ENCODE peak calls at places on chromosomes 2 and 18, in six cellular contexts. V is left ventricle myocardium inferior, S is mammary epithelial cell, E is left lung, I is kidney, B is thyroid gland. O is an unnamed sample. For H3K4me1, the result is how much of the 10 kb centered on the place peaks cover.

GRCh38 chr18:63903981-63904570 is 3.7 kb upstream of the SERPINB10 start:
- DNase-seq in V (no peak), S (no peak), E (no peak), I (no peak), B (no peak), O (no peak)

GRCh38 chr2:144026679-144027078 is 493.2 kb downstream of the ZEB2 start:
- DNase-seq in V (no peak), S (no peak), E (no peak), I (no peak), B (no peak), O (no peak)

GRCh38 chr2:400988-401679 is 113.2 kb upstream of the ALKAL2 start:
- DNase-seq in V (no peak), S (no peak), E (no peak), I (no peak), B (no peak), O (no peak)

GRCh38 chr2:72770879-72771461 is 54.9 kb downstream of the EXOC6B start:
- DNase-seq in V (no peak), S (peak), E (no peak), I (no peak), B (peak), O (no peak)

GRCh38 chr2:696999-697627 is 19.9 kb upstream of the TMEM18 start:
- DNase-seq in V (no peak), S (no peak), E (no peak), I (no peak), B (no peak), O (no peak)

GRCh38 chr2:73112026-73112912 is 479 bp downstream of the RAB11FIP5 start:
- DNase-seq in V (peak), S (peak), E (no peak), I (no peak), B (peak), O (peak)

GRCh38 chr2:144426981-144427479 is 92.9 kb downstream of the ZEB2 start:
- DNase-seq in V (no peak), S (peak), E (no peak), I (no peak), B (peak), O (no peak)

GRCh38 chr2:71872466-71873051 is 275.1 kb downstream of the CYP26B1 start:
- DNase-seq in V (no peak), S (no peak), E (no peak), I (no peak), B (no peak), O (no peak)

GRCh38 chr2:43131051-43131889 is 95.1 kb downstream of the ZFP36L2 start:
- DNase-seq in V (peak), S (peak), E (peak), I (peak), B (peak), O (peak)

GRCh38 chr18:49476664-49477411 is 10.2 kb downstream of the C18orf32 start:
- DNase-seq in V (no peak), S (peak), E (peak), I (no peak), B (peak), O (peak)

GRCh38 chr2:172586255-172586891 is 30.5 kb downstream of the PDK1 start:
- DNase-seq in V (no peak), S (no peak), E (no peak), I (no peak), B (no peak), O (no peak)

GRCh38 chr18:12990128-12990485 is 1.1 kb upstream of the CEP192 start:
- DNase-seq in V (no peak), S (peak), E (no peak), I (no peak), B (no peak), O (no peak)

GRCh38 chr2:217286833-217287232 is 427.0 kb upstream of the TNP1 start:
- DNase-seq in V (no peak), S (no peak), E (no peak), I (no peak), B (no peak), O (no peak)

GRCh38 chr2:10844083-10844482 is 31.5 kb upstream of the PDIA6 start:
- DNase-seq in V (peak), S (peak), E (peak), I (peak), B (peak), O (peak)

GRCh38 chr2:40101076-40101688 is 322.1 kb upstream of the THUMPD2 start:
- DNase-seq in V (no peak), S (no peak), E (no peak), I (no peak), B (no peak), O (no peak)

GRCh38 chr2:172640389-172640788 is 84.5 kb downstream of the PDK1 start:
- DNase-seq in V (no peak), S (no peak), E (no peak), I (no peak), B (no peak), O (no peak)

GRCh38 chr2:88760819-88761598 is 69.5 kb downstream of the RPIA start:
- DNase-seq in V (no peak), S (no peak), E (no peak), I (no peak), B (no peak), O (no peak)

GRCh38 chr2:136251777-136252477 is 134.0 kb upstream of the CXCR4 start:
- DNase-seq in V (no peak), S (no peak), E (no peak), I (no peak), B (no peak), O (no peak)

GRCh38 chr2:207045531-207045930 is 106.2 kb downstream of the CPO start:
- DNase-seq in V (no peak), S (no peak), E (no peak), I (no peak), B (no peak), O (no peak)

GRCh38 chr18:77113361-77114069 is 19.1 kb downstream of the MBP start:
- DNase-seq in V (no peak), S (no peak), E (peak), I (no peak), B (no peak), O (no peak)

GRCh38 chr2:15939556-15939853 is 845 bp upstream of the MYCN start:
- DNase-seq in V (peak), S (peak), E (peak), I (peak), B (peak), O (peak)

GRCh38 chr18:77316013-77316412 is 66.4 kb downstream of the GALR1 start:
- DNase-seq in V (no peak), S (no peak), E (no peak), I (no peak), B (no peak), O (no peak)

GRCh38 chr18:74604774-74605173 is 7.1 kb downstream of the ZNF407 start:
- DNase-seq in V (no peak), S (no peak), E (no peak), I (no peak), B (no peak), O (no peak)

GRCh38 chr2:3188405-3188946 is 189.1 kb downstream of the EIPR1 start:
- DNase-seq in V (no peak), S (no peak), E (no peak), I (peak), B (no peak), O (peak)

GRCh38 chr2:15636972-15637785 is 45.5 kb downstream of the DDX1 start:
- DNase-seq in V (peak), S (peak), E (peak), I (no peak), B (peak), O (no peak)

GRCh38 chr2:213678437-213679218 is 394.4 kb downstream of the SPAG16 start:
- DNase-seq in V (no peak), S (no peak), E (no peak), I (no peak), B (no peak), O (no peak)

GRCh38 chr2:158923180-158923594 is 45.3 kb upstream of the TANC1 start:
- DNase-seq in V (no peak), S (peak), E (no peak), I (no peak), B (peak), O (no peak)

GRCh38 chr2:46187112-46187618 is 110.0 kb upstream of the EPAS1 start:
- DNase-seq in V (no peak), S (peak), E (no peak), I (no peak), B (no peak), O (no peak)

GRCh38 chr2:239911630-239912071 is 113.5 kb downstream of the NDUFA10 start:
- DNase-seq in V (no peak), S (no peak), E (peak), I (no peak), B (no peak), O (peak)
- H3K27ac ChIP-seq in V (peak), S (no peak), E (peak), I (no peak), B (no peak), O (peak)

GRCh38 chr2:240733803-240734495 is 42.3 kb downstream of the AQP12A start:
- DNase-seq in V (no peak), S (no peak), E (no peak), I (no peak), B (no peak), O (no peak)
- TF ChIP-seq CTCF in V (no peak), S (no peak), E (no peak), I (no peak), B (no peak), O (no peak)

GRCh38 chr2:119228136-119228535 is 4.5 kb downstream of the STEAP3 start:
- DNase-seq in V (no peak), S (no peak), E (no peak), I (no peak), B (no peak), O (no peak)
- H3K4me1 ChIP-seq in V (under half), S (under half), E (under half), I (under half), B (under half), O (under half)

GRCh38 chr18:36709315-36709714 is 119.5 kb downstream of the TPGS2 start:
- DNase-seq in V (no peak), S (no peak), E (no peak), I (no peak), B (no peak), O (no peak)

GRCh38 chr18:36714476-36714875 is 114.3 kb downstream of the TPGS2 start:
- DNase-seq in V (no peak), S (no peak), E (no peak), I (no peak), B (no peak), O (no peak)

GRCh38 chr18:36708366-36708765 is 120.4 kb downstream of the TPGS2 start:
- DNase-seq in V (no peak), S (no peak), E (no peak), I (no peak), B (no peak), O (no peak)

GRCh38 chr18:36711014-36711725 is 117.6 kb downstream of the TPGS2 start:
- DNase-seq in V (no peak), S (no peak), E (no peak), I (no peak), B (no peak), O (no peak)

GRCh38 chr18:36711813-36712444 is 116.9 kb downstream of the TPGS2 start:
- DNase-seq in V (peak), S (peak), E (no peak), I (no peak), B (no peak), O (no peak)
- H3K27ac ChIP-seq in V (peak), S (no peak), E (no peak), I (no peak), B (no peak), O (no peak)

GRCh38 chr2:195307751-195308150 is 349.3 kb upstream of the SLC39A10 start:
- DNase-seq in V (no peak), S (no peak), E (no peak), I (no peak), B (no peak), O (no peak)

GRCh38 chr2:195308163-195308562 is 348.9 kb upstream of the SLC39A10 start:
- DNase-seq in V (no peak), S (no peak), E (no peak), I (no peak), B (no peak), O (no peak)

GRCh38 chr2:195304310-195304709 is 352.7 kb upstream of the SLC39A10 start:
- DNase-seq in V (no peak), S (peak), E (no peak), I (no peak), B (no peak), O (no peak)
- TF ChIP-seq CTCF in V (no peak), S (peak), E (no peak), I (no peak), B (no peak), O (no peak)

DNA sequence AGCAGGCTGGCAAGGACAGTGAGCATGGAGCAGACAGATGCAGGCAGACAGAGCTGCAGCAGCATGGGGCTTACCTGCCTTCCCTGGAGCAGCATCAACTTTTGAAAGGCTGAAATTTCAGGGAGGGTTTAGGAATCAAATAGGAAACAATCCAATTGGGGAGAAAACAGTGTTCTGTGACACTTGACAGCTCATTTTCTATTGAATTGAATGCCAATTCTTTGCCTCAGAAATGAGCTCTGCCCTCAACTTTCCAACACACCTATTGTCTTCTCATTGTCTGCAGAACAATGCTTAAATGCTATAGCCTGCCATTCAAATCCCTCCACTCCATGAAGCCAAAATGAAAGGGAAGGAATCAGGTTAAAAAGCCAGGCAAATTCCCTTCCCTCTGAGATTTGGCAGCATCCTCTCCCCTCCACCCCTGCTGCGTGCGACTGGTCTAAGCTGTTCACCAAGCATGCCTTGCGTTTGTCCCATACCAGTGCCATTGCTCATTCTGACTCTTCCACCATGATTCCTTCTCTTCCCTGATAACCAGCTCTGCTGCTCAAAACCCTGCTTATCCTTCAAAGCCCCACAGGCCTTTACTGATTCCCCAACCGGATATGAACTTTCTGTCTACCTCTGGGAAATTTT is 32.3 kb upstream of the TMEM131 start:
- DNase-seq in V (no peak), S (no peak), E (no peak), I (no peak), B (no peak), O (no peak)
- H3K4me1 ChIP-seq in V (under half), S (under half), E (under half), I (under half), B (under half), O (under half)

DNA sequence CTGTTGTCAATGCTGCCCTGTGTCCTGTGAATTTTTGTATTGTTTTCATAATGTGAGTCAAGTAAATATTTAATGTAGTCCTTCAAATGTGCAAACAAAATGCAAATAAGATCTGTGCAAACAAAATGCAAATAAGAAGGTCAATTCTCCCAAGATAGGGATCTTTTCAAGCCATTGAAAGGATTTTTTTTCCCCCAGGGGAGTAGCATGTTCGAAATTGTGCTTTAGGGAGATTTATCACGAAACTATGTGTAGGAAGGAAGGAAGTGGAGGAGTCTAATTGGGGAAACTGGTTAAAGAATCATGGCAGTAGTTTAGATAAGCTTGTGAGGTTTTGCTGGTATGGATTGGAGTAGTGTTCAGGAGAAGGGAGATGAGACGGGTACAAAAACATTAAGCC is 139.0 kb upstream of the RBMS1 start:
- DNase-seq in V (no peak), S (no peak), E (no peak), I (no peak), B (no peak), O (no peak)
- H3K27ac ChIP-seq in V (no peak), S (no peak), E (no peak), I (no peak), B (no peak), O (no peak)

GRCh38 chr18:22307528-22307927 is 110.2 kb downstream of the CTAGE1 start:
- DNase-seq in V (no peak), S (no peak), E (no peak), I (no peak), B (no peak), O (no peak)
- TF ChIP-seq CTCF in V (no peak), S (no peak), E (no peak), I (no peak), B (no peak), O (no peak)